ENCODE peak calls at places on chromosomes 7 and 10, in four cellular contexts. R is activated gamma-delta T cell treated with anti-CD3 and anti-CD28 coated beads, Interleukin-2, amount 50 U/mL, for 16 hours; M is NCI-H1105 treated with DMSO at 0.1 percent for 48 hours; J is neural progenitor cell. Z is an unnamed sample.

GRCh38 chr10:71569775-71570588 is 149.6 kb downstream of the C10orf105 start:
- DNase-seq in M (peak; percentile 26), R (peak; percentile 73), J (peak; percentile 90), Z (no peak)

GRCh38 chr7:101702362-101702850 is 73.3 kb upstream of the MYL10 start:
- DNase-seq in J (no peak), M (no peak), R (no peak), Z (no peak)

GRCh38 chr7:107779647-107780099 is 23.4 kb downstream of the SLC26A3 start:
- DNase-seq in J (no peak), M (no peak), R (no peak), Z (no peak)

GRCh38 chr7:11228515-11228914 is 254.8 kb downstream of the PHF14 start:
- DNase-seq in R (no peak), M (peak; percentile 79), J (no peak), Z (no peak)

GRCh38 chr10:100487529-100487928 is 24.7 kb downstream of the WNT8B start:
- DNase-seq in J (no peak), R (no peak), M (no peak), Z (no peak)

GRCh38 chr7:83819911-83820310 is 171.0 kb upstream of the SEMA3E start:
- DNase-seq in M (no peak), J (peak; percentile 7), R (no peak), Z (no peak)

GRCh38 chr10:3886191-3886590 is 101.2 kb upstream of the KLF6 start:
- DNase-seq in J (peak; percentile 70), M (no peak), R (no peak), Z (no peak)

GRCh38 chr7:150793569-150794238 is 6.5 kb downstream of the TMEM176B start:
- DNase-seq in M (no peak), J (no peak), R (no peak), Z (no peak)

GRCh38 chr7:2123916-2124315 is 108.8 kb downstream of the MAD1L1 start:
- DNase-seq in M (no peak), J (no peak), R (no peak), Z (no peak)

GRCh38 chr10:49408437-49409306 is 12.8 kb upstream of the DRGX start:
- DNase-seq in R (no peak), M (peak; percentile 59), J (no peak), Z (no peak)

GRCh38 chr10:28984431-28984830 is 304.4 kb upstream of the LYZL1 start:
- DNase-seq in M (peak; percentile 9), J (no peak), R (no peak), Z (no peak)

GRCh38 chr10:124872681-124873080 is 69.2 kb upstream of the ZRANB1 start:
- DNase-seq in M (no peak), R (no peak), J (no peak), Z (no peak)

GRCh38 chr7:3520206-3520605 is 219.2 kb downstream of the SDK1 start:
- DNase-seq in M (no peak), R (no peak), J (no peak), Z (no peak)

GRCh38 chr10:91201213-91201996 is 19.1 kb upstream of the PCGF5 start:
- DNase-seq in J (no peak), R (peak; percentile 38), M (no peak), Z (no peak)

GRCh38 chr7:1666251-1666778 is 3.8 kb upstream of the ELFN1 start:
- DNase-seq in J (peak; percentile 47), M (no peak), R (no peak), Z (no peak)

GRCh38 chr10:72309290-72310240 is 35.8 kb downstream of the DDIT4 start:
- DNase-seq in M (no peak), J (no peak), R (no peak), Z (no peak)

GRCh38 chr7:44867073-44867990 is 18.0 kb downstream of the PURB start:
- DNase-seq in J (no peak), R (no peak), M (no peak), Z (no peak)

GRCh38 chr7:134298902-134299683 is 17.6 kb downstream of the SLC35B4 start:
- DNase-seq in R (no peak), M (peak; percentile 77), J (no peak), Z (peak; percentile 28)

GRCh38 chr7:41000042-41000441 is 702.8 kb downstream of the INHBA start:
- DNase-seq in J (no peak), M (no peak), R (no peak), Z (no peak)

GRCh38 chr7:104267701-104268368 is 60.0 kb upstream of the ORC5 start:
- DNase-seq in R (no peak), J (no peak), M (peak; percentile 12), Z (peak; percentile 26)

Z was measured in NCI-H526 treated with DMSO at 0.1 percent for 48 hours.